ENCODE peak calls at places on chromosome 13, in nine cellular contexts. One of them, this sample, is unnamed.

GRCh38 chr13:62510906-62511655 is 1095.4 kb upstream of the PCDH20 start:
- DNase-seq in stimulated activated CD4-positive, alpha-beta T cell treated with anti-CD3 and anti-CD28 coated beads, Interleukin-12 subunit alpha, Interleukin-12 subunit beta, amount 100 ng/mL, for 48 hours: no peak
- DNase-seq in naive thymus-derived CD8-positive, alpha-beta T cell: no peak
- DNase-seq in effector memory CD4-positive, alpha-beta T cell: no peak
- DNase-seq in C1 segment of cervical spinal cord: no peak
- DNase-seq in activated CD4-positive, alpha-beta T cell treated with anti-CD3 and anti-CD28 coated beads for 48 hours: no peak
- DNase-seq in caudate nucleus: no peak
- DNase-seq in adrenal gland: no peak
- DNase-seq in NCI-H1092 treated with DMSO at 0.1 percent for 48 hours: no peak
- DNase-seq in this sample: no peak

GRCh38 chr13:76723551-76724232 is 162.5 kb downstream of the KCTD12 start:
- DNase-seq in stimulated activated CD4-positive, alpha-beta T cell treated with anti-CD3 and anti-CD28 coated beads, Interleukin-12 subunit alpha, Interleukin-12 subunit beta, amount 100 ng/mL, for 48 hours: no peak
- DNase-seq in effector memory CD4-positive, alpha-beta T cell: no peak
- DNase-seq in C1 segment of cervical spinal cord: peak; percentile 12
- DNase-seq in adrenal gland: no peak
- DNase-seq in caudate nucleus: no peak
- DNase-seq in NCI-H1092 treated with DMSO at 0.1 percent for 48 hours: no peak
- DNase-seq in naive thymus-derived CD8-positive, alpha-beta T cell: peak; percentile 16
- DNase-seq in activated CD4-positive, alpha-beta T cell treated with anti-CD3 and anti-CD28 coated beads for 48 hours: no peak
- DNase-seq in this sample: no peak

GRCh38 chr13:98524391-98524790 is 52.5 kb downstream of the STK24 start:
- DNase-seq in NCI-H1092 treated with DMSO at 0.1 percent for 48 hours: no peak
- DNase-seq in activated CD4-positive, alpha-beta T cell treated with anti-CD3 and anti-CD28 coated beads for 48 hours: no peak
- DNase-seq in caudate nucleus: no peak
- DNase-seq in C1 segment of cervical spinal cord: no peak
- DNase-seq in stimulated activated CD4-positive, alpha-beta T cell treated with anti-CD3 and anti-CD28 coated beads, Interleukin-12 subunit alpha, Interleukin-12 subunit beta, amount 100 ng/mL, for 48 hours: no peak
- DNase-seq in naive thymus-derived CD8-positive, alpha-beta T cell: no peak
- DNase-seq in adrenal gland: no peak
- DNase-seq in effector memory CD4-positive, alpha-beta T cell: peak; percentile 24
- DNase-seq in this sample: no peak

GRCh38 chr13:31093145-31093885 is 68.4 kb downstream of the HSPH1 start:
- DNase-seq in naive thymus-derived CD8-positive, alpha-beta T cell: no peak
- DNase-seq in activated CD4-positive, alpha-beta T cell treated with anti-CD3 and anti-CD28 coated beads for 48 hours: no peak
- DNase-seq in effector memory CD4-positive, alpha-beta T cell: no peak
- DNase-seq in adrenal gland: no peak
- DNase-seq in C1 segment of cervical spinal cord: no peak
- DNase-seq in stimulated activated CD4-positive, alpha-beta T cell treated with anti-CD3 and anti-CD28 coated beads, Interleukin-12 subunit alpha, Interleukin-12 subunit beta, amount 100 ng/mL, for 48 hours: no peak
- DNase-seq in caudate nucleus: no peak
- DNase-seq in NCI-H1092 treated with DMSO at 0.1 percent for 48 hours: no peak
- DNase-seq in this sample: no peak

GRCh38 chr13:21837841-21838551 is 167.1 kb downstream of the FGF9 start:
- DNase-seq in effector memory CD4-positive, alpha-beta T cell: no peak
- DNase-seq in naive thymus-derived CD8-positive, alpha-beta T cell: no peak
- DNase-seq in stimulated activated CD4-positive, alpha-beta T cell treated with anti-CD3 and anti-CD28 coated beads, Interleukin-12 subunit alpha, Interleukin-12 subunit beta, amount 100 ng/mL, for 48 hours: no peak
- DNase-seq in adrenal gland: no peak
- DNase-seq in C1 segment of cervical spinal cord: no peak
- DNase-seq in NCI-H1092 treated with DMSO at 0.1 percent for 48 hours: peak; percentile 74
- DNase-seq in activated CD4-positive, alpha-beta T cell treated with anti-CD3 and anti-CD28 coated beads for 48 hours: no peak
- DNase-seq in caudate nucleus: no peak
- DNase-seq in this sample: no peak

GRCh38 chr13:43652751-43653150 is 134.0 kb downstream of the ENOX1 start:
- DNase-seq in adrenal gland: no peak
- DNase-seq in activated CD4-positive, alpha-beta T cell treated with anti-CD3 and anti-CD28 coated beads for 48 hours: no peak
- DNase-seq in C1 segment of cervical spinal cord: no peak
- DNase-seq in caudate nucleus: no peak
- DNase-seq in naive thymus-derived CD8-positive, alpha-beta T cell: no peak
- DNase-seq in NCI-H1092 treated with DMSO at 0.1 percent for 48 hours: no peak
- DNase-seq in effector memory CD4-positive, alpha-beta T cell: no peak
- DNase-seq in stimulated activated CD4-positive, alpha-beta T cell treated with anti-CD3 and anti-CD28 coated beads, Interleukin-12 subunit alpha, Interleukin-12 subunit beta, amount 100 ng/mL, for 48 hours: no peak
- DNase-seq in this sample: no peak

GRCh38 chr13:42574435-42575311 is 721 bp downstream of the TNFSF11 start:
- DNase-seq in adrenal gland: no peak
- DNase-seq in effector memory CD4-positive, alpha-beta T cell: no peak
- DNase-seq in naive thymus-derived CD8-positive, alpha-beta T cell: no peak
- DNase-seq in NCI-H1092 treated with DMSO at 0.1 percent for 48 hours: no peak
- DNase-seq in stimulated activated CD4-positive, alpha-beta T cell treated with anti-CD3 and anti-CD28 coated beads, Interleukin-12 subunit alpha, Interleukin-12 subunit beta, amount 100 ng/mL, for 48 hours: peak; percentile 61
- DNase-seq in caudate nucleus: no peak
- DNase-seq in activated CD4-positive, alpha-beta T cell treated with anti-CD3 and anti-CD28 coated beads for 48 hours: peak; percentile 83
- DNase-seq in C1 segment of cervical spinal cord: no peak
- DNase-seq in this sample: peak; percentile 22

GRCh38 chr13:109792416-109793090 is 6.2 kb upstream of the IRS2 start:
- DNase-seq in caudate nucleus: no peak
- DNase-seq in stimulated activated CD4-positive, alpha-beta T cell treated with anti-CD3 and anti-CD28 coated beads, Interleukin-12 subunit alpha, Interleukin-12 subunit beta, amount 100 ng/mL, for 48 hours: no peak
- DNase-seq in naive thymus-derived CD8-positive, alpha-beta T cell: no peak
- DNase-seq in C1 segment of cervical spinal cord: no peak
- DNase-seq in adrenal gland: no peak
- DNase-seq in effector memory CD4-positive, alpha-beta T cell: no peak
- DNase-seq in NCI-H1092 treated with DMSO at 0.1 percent for 48 hours: no peak
- DNase-seq in activated CD4-positive, alpha-beta T cell treated with anti-CD3 and anti-CD28 coated beads for 48 hours: no peak
- DNase-seq in this sample: no peak

GRCh38 chr13:51759240-51759639 is 44.7 kb downstream of the DHRS12 start:
- DNase-seq in caudate nucleus: no peak
- DNase-seq in activated CD4-positive, alpha-beta T cell treated with anti-CD3 and anti-CD28 coated beads for 48 hours: no peak
- DNase-seq in C1 segment of cervical spinal cord: no peak
- DNase-seq in NCI-H1092 treated with DMSO at 0.1 percent for 48 hours: no peak
- DNase-seq in effector memory CD4-positive, alpha-beta T cell: no peak
- DNase-seq in stimulated activated CD4-positive, alpha-beta T cell treated with anti-CD3 and anti-CD28 coated beads, Interleukin-12 subunit alpha, Interleukin-12 subunit beta, amount 100 ng/mL, for 48 hours: no peak
- DNase-seq in naive thymus-derived CD8-positive, alpha-beta T cell: no peak
- DNase-seq in adrenal gland: no peak
- DNase-seq in this sample: no peak

GRCh38 chr13:49444517-49445395 is 682 bp downstream of the SETDB2 start:
- DNase-seq in adrenal gland: peak; percentile 29
- DNase-seq in NCI-H1092 treated with DMSO at 0.1 percent for 48 hours: no peak
- DNase-seq in naive thymus-derived CD8-positive, alpha-beta T cell: no peak
- DNase-seq in caudate nucleus: no peak
- DNase-seq in activated CD4-positive, alpha-beta T cell treated with anti-CD3 and anti-CD28 coated beads for 48 hours: peak; percentile 15
- DNase-seq in stimulated activated CD4-positive, alpha-beta T cell treated with anti-CD3 and anti-CD28 coated beads, Interleukin-12 subunit alpha, Interleukin-12 subunit beta, amount 100 ng/mL, for 48 hours: peak; percentile 19
- DNase-seq in effector memory CD4-positive, alpha-beta T cell: peak; percentile 3
- DNase-seq in C1 segment of cervical spinal cord: no peak
- DNase-seq in this sample: peak; percentile 84

GRCh38 chr13:43782686-43783085 is 4.1 kb downstream of the ENOX1 start:
- DNase-seq in NCI-H1092 treated with DMSO at 0.1 percent for 48 hours: no peak
- DNase-seq in effector memory CD4-positive, alpha-beta T cell: no peak
- DNase-seq in naive thymus-derived CD8-positive, alpha-beta T cell: no peak
- DNase-seq in stimulated activated CD4-positive, alpha-beta T cell treated with anti-CD3 and anti-CD28 coated beads, Interleukin-12 subunit alpha, Interleukin-12 subunit beta, amount 100 ng/mL, for 48 hours: no peak
- DNase-seq in adrenal gland: no peak
- DNase-seq in C1 segment of cervical spinal cord: no peak
- DNase-seq in caudate nucleus: no peak
- DNase-seq in activated CD4-positive, alpha-beta T cell treated with anti-CD3 and anti-CD28 coated beads for 48 hours: no peak
- DNase-seq in this sample: no peak

GRCh38 chr13:22505489-22505888 is 675.3 kb upstream of the SGCG start:
- DNase-seq in naive thymus-derived CD8-positive, alpha-beta T cell: no peak
- DNase-seq in activated CD4-positive, alpha-beta T cell treated with anti-CD3 and anti-CD28 coated beads for 48 hours: no peak
- DNase-seq in effector memory CD4-positive, alpha-beta T cell: no peak
- DNase-seq in caudate nucleus: no peak
- DNase-seq in adrenal gland: peak; percentile 50
- DNase-seq in NCI-H1092 treated with DMSO at 0.1 percent for 48 hours: no peak
- DNase-seq in stimulated activated CD4-positive, alpha-beta T cell treated with anti-CD3 and anti-CD28 coated beads, Interleukin-12 subunit alpha, Interleukin-12 subunit beta, amount 100 ng/mL, for 48 hours: no peak
- DNase-seq in C1 segment of cervical spinal cord: no peak
- DNase-seq in this sample: no peak

GRCh38 chr13:23541221-23541620 is 29.0 kb upstream of the TNFRSF19 start:
- DNase-seq in effector memory CD4-positive, alpha-beta T cell: no peak
- DNase-seq in naive thymus-derived CD8-positive, alpha-beta T cell: no peak
- DNase-seq in NCI-H1092 treated with DMSO at 0.1 percent for 48 hours: no peak
- DNase-seq in activated CD4-positive, alpha-beta T cell treated with anti-CD3 and anti-CD28 coated beads for 48 hours: no peak
- DNase-seq in adrenal gland: no peak
- DNase-seq in caudate nucleus: no peak
- DNase-seq in C1 segment of cervical spinal cord: no peak
- DNase-seq in stimulated activated CD4-positive, alpha-beta T cell treated with anti-CD3 and anti-CD28 coated beads, Interleukin-12 subunit alpha, Interleukin-12 subunit beta, amount 100 ng/mL, for 48 hours: no peak
- DNase-seq in this sample: no peak

GRCh38 chr13:80048802-80049201 is 292.1 kb downstream of the SPRY2 start:
- DNase-seq in caudate nucleus: peak; percentile 57
- DNase-seq in adrenal gland: peak; percentile 71
- DNase-seq in activated CD4-positive, alpha-beta T cell treated with anti-CD3 and anti-CD28 coated beads for 48 hours: peak; percentile 78
- DNase-seq in stimulated activated CD4-positive, alpha-beta T cell treated with anti-CD3 and anti-CD28 coated beads, Interleukin-12 subunit alpha, Interleukin-12 subunit beta, amount 100 ng/mL, for 48 hours: peak; percentile 59
- DNase-seq in naive thymus-derived CD8-positive, alpha-beta T cell: no peak
- DNase-seq in C1 segment of cervical spinal cord: peak; percentile 75
- DNase-seq in effector memory CD4-positive, alpha-beta T cell: no peak
- DNase-seq in NCI-H1092 treated with DMSO at 0.1 percent for 48 hours: peak; percentile 67
- DNase-seq in this sample: peak; percentile 59

GRCh38 chr13:25868483-25868882 is 183.3 kb downstream of the SHISA2 start:
- DNase-seq in C1 segment of cervical spinal cord: no peak
- DNase-seq in stimulated activated CD4-positive, alpha-beta T cell treated with anti-CD3 and anti-CD28 coated beads, Interleukin-12 subunit alpha, Interleukin-12 subunit beta, amount 100 ng/mL, for 48 hours: no peak
- DNase-seq in adrenal gland: no peak
- DNase-seq in activated CD4-positive, alpha-beta T cell treated with anti-CD3 and anti-CD28 coated beads for 48 hours: no peak
- DNase-seq in effector memory CD4-positive, alpha-beta T cell: no peak
- DNase-seq in naive thymus-derived CD8-positive, alpha-beta T cell: no peak
- DNase-seq in NCI-H1092 treated with DMSO at 0.1 percent for 48 hours: no peak
- DNase-seq in caudate nucleus: no peak
- DNase-seq in this sample: no peak

GRCh38 chr13:40410315-40410714 is 256.1 kb downstream of the FOXO1 start:
- DNase-seq in NCI-H1092 treated with DMSO at 0.1 percent for 48 hours: no peak
- DNase-seq in C1 segment of cervical spinal cord: no peak
- DNase-seq in naive thymus-derived CD8-positive, alpha-beta T cell: no peak
- DNase-seq in activated CD4-positive, alpha-beta T cell treated with anti-CD3 and anti-CD28 coated beads for 48 hours: no peak
- DNase-seq in effector memory CD4-positive, alpha-beta T cell: no peak
- DNase-seq in caudate nucleus: no peak
- DNase-seq in stimulated activated CD4-positive, alpha-beta T cell treated with anti-CD3 and anti-CD28 coated beads, Interleukin-12 subunit alpha, Interleukin-12 subunit beta, amount 100 ng/mL, for 48 hours: no peak
- DNase-seq in adrenal gland: no peak
- DNase-seq in this sample: no peak

GRCh38 chr13:78334059-78334458 is 269.3 kb downstream of the POU4F1 start:
- DNase-seq in C1 segment of cervical spinal cord: no peak
- DNase-seq in effector memory CD4-positive, alpha-beta T cell: no peak
- DNase-seq in NCI-H1092 treated with DMSO at 0.1 percent for 48 hours: no peak
- DNase-seq in caudate nucleus: no peak
- DNase-seq in stimulated activated CD4-positive, alpha-beta T cell treated with anti-CD3 and anti-CD28 coated beads, Interleukin-12 subunit alpha, Interleukin-12 subunit beta, amount 100 ng/mL, for 48 hours: no peak
- DNase-seq in adrenal gland: no peak
- DNase-seq in activated CD4-positive, alpha-beta T cell treated with anti-CD3 and anti-CD28 coated beads for 48 hours: no peak
- DNase-seq in naive thymus-derived CD8-positive, alpha-beta T cell: no peak
- DNase-seq in this sample: no peak

GRCh38 chr13:64446372-64446771 is 2783.8 kb downstream of the PCDH9 start:
- DNase-seq in stimulated activated CD4-positive, alpha-beta T cell treated with anti-CD3 and anti-CD28 coated beads, Interleukin-12 subunit alpha, Interleukin-12 subunit beta, amount 100 ng/mL, for 48 hours: no peak
- DNase-seq in C1 segment of cervical spinal cord: no peak
- DNase-seq in NCI-H1092 treated with DMSO at 0.1 percent for 48 hours: no peak
- DNase-seq in adrenal gland: no peak
- DNase-seq in activated CD4-positive, alpha-beta T cell treated with anti-CD3 and anti-CD28 coated beads for 48 hours: no peak
- DNase-seq in effector memory CD4-positive, alpha-beta T cell: no peak
- DNase-seq in naive thymus-derived CD8-positive, alpha-beta T cell: no peak
- DNase-seq in caudate nucleus: no peak
- DNase-seq in this sample: no peak

GRCh38 chr13:90447735-90448103 is 899.8 kb upstream of the MIR17HG start:
- DNase-seq in adrenal gland: no peak
- DNase-seq in NCI-H1092 treated with DMSO at 0.1 percent for 48 hours: no peak
- DNase-seq in effector memory CD4-positive, alpha-beta T cell: no peak
- DNase-seq in C1 segment of cervical spinal cord: no peak
- DNase-seq in caudate nucleus: no peak
- DNase-seq in stimulated activated CD4-positive, alpha-beta T cell treated with anti-CD3 and anti-CD28 coated beads, Interleukin-12 subunit alpha, Interleukin-12 subunit beta, amount 100 ng/mL, for 48 hours: no peak
- DNase-seq in naive thymus-derived CD8-positive, alpha-beta T cell: no peak
- DNase-seq in activated CD4-positive, alpha-beta T cell treated with anti-CD3 and anti-CD28 coated beads for 48 hours: no peak
- DNase-seq in this sample: no peak

GRCh38 chr13:39676315-39676876 is 20.9 kb downstream of the COG6 start:
- DNase-seq in naive thymus-derived CD8-positive, alpha-beta T cell: peak; percentile 20
- DNase-seq in stimulated activated CD4-positive, alpha-beta T cell treated with anti-CD3 and anti-CD28 coated beads, Interleukin-12 subunit alpha, Interleukin-12 subunit beta, amount 100 ng/mL, for 48 hours: no peak
- DNase-seq in activated CD4-positive, alpha-beta T cell treated with anti-CD3 and anti-CD28 coated beads for 48 hours: peak; percentile 15
- DNase-seq in NCI-H1092 treated with DMSO at 0.1 percent for 48 hours: peak; percentile 20
- DNase-seq in C1 segment of cervical spinal cord: no peak
- DNase-seq in caudate nucleus: no peak
- DNase-seq in adrenal gland: no peak
- DNase-seq in effector memory CD4-positive, alpha-beta T cell: no peak
- DNase-seq in this sample: peak; percentile 26

GRCh38 chr13:110566201-110566600 is 4.7 kb upstream of the RAB20 start:
- DNase-seq in C1 segment of cervical spinal cord: no peak
- DNase-seq in effector memory CD4-positive, alpha-beta T cell: no peak
- DNase-seq in naive thymus-derived CD8-positive, alpha-beta T cell: no peak
- DNase-seq in stimulated activated CD4-positive, alpha-beta T cell treated with anti-CD3 and anti-CD28 coated beads, Interleukin-12 subunit alpha, Interleukin-12 subunit beta, amount 100 ng/mL, for 48 hours: no peak
- DNase-seq in NCI-H1092 treated with DMSO at 0.1 percent for 48 hours: no peak
- DNase-seq in adrenal gland: no peak
- DNase-seq in activated CD4-positive, alpha-beta T cell treated with anti-CD3 and anti-CD28 coated beads for 48 hours: no peak
- DNase-seq in caudate nucleus: no peak
- DNase-seq in this sample: no peak

GRCh38 chr13:38527140-38527539 is 159.7 kb upstream of the FREM2 start:
- DNase-seq in C1 segment of cervical spinal cord: no peak
- DNase-seq in NCI-H1092 treated with DMSO at 0.1 percent for 48 hours: no peak
- DNase-seq in activated CD4-positive, alpha-beta T cell treated with anti-CD3 and anti-CD28 coated beads for 48 hours: no peak
- DNase-seq in adrenal gland: no peak
- DNase-seq in effector memory CD4-positive, alpha-beta T cell: no peak
- DNase-seq in caudate nucleus: no peak
- DNase-seq in naive thymus-derived CD8-positive, alpha-beta T cell: no peak
- DNase-seq in stimulated activated CD4-positive, alpha-beta T cell treated with anti-CD3 and anti-CD28 coated beads, Interleukin-12 subunit alpha, Interleukin-12 subunit beta, amount 100 ng/mL, for 48 hours: no peak
- DNase-seq in this sample: no peak

GRCh38 chr13:47628666-47629065 is 372.4 kb downstream of the SUCLA2 start:
- DNase-seq in naive thymus-derived CD8-positive, alpha-beta T cell: no peak
- DNase-seq in effector memory CD4-positive, alpha-beta T cell: no peak
- DNase-seq in C1 segment of cervical spinal cord: no peak
- DNase-seq in stimulated activated CD4-positive, alpha-beta T cell treated with anti-CD3 and anti-CD28 coated beads, Interleukin-12 subunit alpha, Interleukin-12 subunit beta, amount 100 ng/mL, for 48 hours: no peak
- DNase-seq in activated CD4-positive, alpha-beta T cell treated with anti-CD3 and anti-CD28 coated beads for 48 hours: no peak
- DNase-seq in caudate nucleus: no peak
- DNase-seq in adrenal gland: no peak
- DNase-seq in NCI-H1092 treated with DMSO at 0.1 percent for 48 hours: no peak
- DNase-seq in this sample: no peak

GRCh38 chr13:92677571-92677970 is 549.0 kb upstream of the GPC6 start:
- DNase-seq in caudate nucleus: no peak
- DNase-seq in stimulated activated CD4-positive, alpha-beta T cell treated with anti-CD3 and anti-CD28 coated beads, Interleukin-12 subunit alpha, Interleukin-12 subunit beta, amount 100 ng/mL, for 48 hours: no peak
- DNase-seq in adrenal gland: no peak
- DNase-seq in naive thymus-derived CD8-positive, alpha-beta T cell: no peak
- DNase-seq in NCI-H1092 treated with DMSO at 0.1 percent for 48 hours: no peak
- DNase-seq in effector memory CD4-positive, alpha-beta T cell: no peak
- DNase-seq in activated CD4-positive, alpha-beta T cell treated with anti-CD3 and anti-CD28 coated beads for 48 hours: no peak
- DNase-seq in C1 segment of cervical spinal cord: no peak
- DNase-seq in this sample: no peak

GRCh38 chr13:36217456-36217855 is 3.1 kb upstream of the SOHLH2 start:
- DNase-seq in effector memory CD4-positive, alpha-beta T cell: no peak
- DNase-seq in naive thymus-derived CD8-positive, alpha-beta T cell: no peak
- DNase-seq in stimulated activated CD4-positive, alpha-beta T cell treated with anti-CD3 and anti-CD28 coated beads, Interleukin-12 subunit alpha, Interleukin-12 subunit beta, amount 100 ng/mL, for 48 hours: no peak
- DNase-seq in C1 segment of cervical spinal cord: no peak
- DNase-seq in caudate nucleus: no peak
- DNase-seq in activated CD4-positive, alpha-beta T cell treated with anti-CD3 and anti-CD28 coated beads for 48 hours: no peak
- DNase-seq in NCI-H1092 treated with DMSO at 0.1 percent for 48 hours: no peak
- DNase-seq in adrenal gland: no peak
- DNase-seq in this sample: no peak

GRCh38 chr13:89694471-89694870 is 1653.0 kb upstream of the MIR17HG start:
- DNase-seq in C1 segment of cervical spinal cord: no peak
- DNase-seq in effector memory CD4-positive, alpha-beta T cell: no peak
- DNase-seq in naive thymus-derived CD8-positive, alpha-beta T cell: no peak
- DNase-seq in caudate nucleus: no peak
- DNase-seq in adrenal gland: no peak
- DNase-seq in stimulated activated CD4-positive, alpha-beta T cell treated with anti-CD3 and anti-CD28 coated beads, Interleukin-12 subunit alpha, Interleukin-12 subunit beta, amount 100 ng/mL, for 48 hours: no peak
- DNase-seq in NCI-H1092 treated with DMSO at 0.1 percent for 48 hours: no peak
- DNase-seq in activated CD4-positive, alpha-beta T cell treated with anti-CD3 and anti-CD28 coated beads for 48 hours: no peak
- DNase-seq in this sample: no peak

GRCh38 chr13:55653497-55653896 is 1487.2 kb upstream of the PRR20A start:
- DNase-seq in effector memory CD4-positive, alpha-beta T cell: no peak
- DNase-seq in activated CD4-positive, alpha-beta T cell treated with anti-CD3 and anti-CD28 coated beads for 48 hours: no peak
- DNase-seq in NCI-H1092 treated with DMSO at 0.1 percent for 48 hours: no peak
- DNase-seq in stimulated activated CD4-positive, alpha-beta T cell treated with anti-CD3 and anti-CD28 coated beads, Interleukin-12 subunit alpha, Interleukin-12 subunit beta, amount 100 ng/mL, for 48 hours: no peak
- DNase-seq in naive thymus-derived CD8-positive, alpha-beta T cell: no peak
- DNase-seq in C1 segment of cervical spinal cord: no peak
- DNase-seq in caudate nucleus: no peak
- DNase-seq in adrenal gland: no peak
- DNase-seq in this sample: no peak

GRCh38 chr13:31418186-31418585 is 218.4 kb downstream of the B3GLCT start:
- DNase-seq in activated CD4-positive, alpha-beta T cell treated with anti-CD3 and anti-CD28 coated beads for 48 hours: no peak
- DNase-seq in effector memory CD4-positive, alpha-beta T cell: no peak
- DNase-seq in C1 segment of cervical spinal cord: no peak
- DNase-seq in NCI-H1092 treated with DMSO at 0.1 percent for 48 hours: no peak
- DNase-seq in caudate nucleus: no peak
- DNase-seq in stimulated activated CD4-positive, alpha-beta T cell treated with anti-CD3 and anti-CD28 coated beads, Interleukin-12 subunit alpha, Interleukin-12 subunit beta, amount 100 ng/mL, for 48 hours: no peak
- DNase-seq in adrenal gland: no peak
- DNase-seq in naive thymus-derived CD8-positive, alpha-beta T cell: no peak
- DNase-seq in this sample: no peak

GRCh38 chr13:27375686-27376326 is 48.6 kb upstream of the GTF3A start:
- DNase-seq in caudate nucleus: no peak
- DNase-seq in adrenal gland: peak; percentile 51
- DNase-seq in effector memory CD4-positive, alpha-beta T cell: peak; percentile 29
- DNase-seq in stimulated activated CD4-positive, alpha-beta T cell treated with anti-CD3 and anti-CD28 coated beads, Interleukin-12 subunit alpha, Interleukin-12 subunit beta, amount 100 ng/mL, for 48 hours: peak; percentile 33
- DNase-seq in NCI-H1092 treated with DMSO at 0.1 percent for 48 hours: peak; percentile 48
- DNase-seq in naive thymus-derived CD8-positive, alpha-beta T cell: peak; percentile 52
- DNase-seq in C1 segment of cervical spinal cord: no peak
- DNase-seq in activated CD4-positive, alpha-beta T cell treated with anti-CD3 and anti-CD28 coated beads for 48 hours: peak; percentile 74
- DNase-seq in this sample: peak; percentile 37

GRCh38 chr13:30565658-30566057 is 52.1 kb upstream of the USPL1 start:
- DNase-seq in NCI-H1092 treated with DMSO at 0.1 percent for 48 hours: no peak
- DNase-seq in adrenal gland: no peak
- DNase-seq in activated CD4-positive, alpha-beta T cell treated with anti-CD3 and anti-CD28 coated beads for 48 hours: no peak
- DNase-seq in stimulated activated CD4-positive, alpha-beta T cell treated with anti-CD3 and anti-CD28 coated beads, Interleukin-12 subunit alpha, Interleukin-12 subunit beta, amount 100 ng/mL, for 48 hours: no peak
- DNase-seq in C1 segment of cervical spinal cord: no peak
- DNase-seq in caudate nucleus: no peak
- DNase-seq in effector memory CD4-positive, alpha-beta T cell: no peak
- DNase-seq in naive thymus-derived CD8-positive, alpha-beta T cell: no peak
- DNase-seq in this sample: no peak

GRCh38 chr13:85386424-85386823 is 412.8 kb downstream of the SLITRK6 start:
- DNase-seq in NCI-H1092 treated with DMSO at 0.1 percent for 48 hours: peak; percentile 29
- DNase-seq in caudate nucleus: no peak
- DNase-seq in adrenal gland: no peak
- DNase-seq in activated CD4-positive, alpha-beta T cell treated with anti-CD3 and anti-CD28 coated beads for 48 hours: no peak
- DNase-seq in naive thymus-derived CD8-positive, alpha-beta T cell: no peak
- DNase-seq in effector memory CD4-positive, alpha-beta T cell: no peak
- DNase-seq in stimulated activated CD4-positive, alpha-beta T cell treated with anti-CD3 and anti-CD28 coated beads, Interleukin-12 subunit alpha, Interleukin-12 subunit beta, amount 100 ng/mL, for 48 hours: no peak
- DNase-seq in C1 segment of cervical spinal cord: no peak
- DNase-seq in this sample: no peak